ENCODE peak calls at places on chromosomes 5 and 9, in eight cellular contexts. V is CD4-positive, alpha-beta memory T cell; T is stimulated activated CD4-positive, alpha-beta T cell treated with anti-CD3 and anti-CD28 coated beads, TNF-alpha, amount 100 ng/mL, for 1 hour; R is BE2C; Y is CD8-positive, alpha-beta T cell; W is activated CD8-positive, alpha-beta memory T cell treated with anti-CD3 and anti-CD28 coated beads for 4 hours; G is T-cell; C is activated CD4-positive, alpha-beta T cell treated with anti-CD3 and anti-CD28 coated beads, Interleukin-2, amount 10 ng/mL, durations not matched to agents 7 days and 5 days. A is an unnamed sample.

GRCh38 chr9:136700959-136701664 is 11.3 kb upstream of the DIPK1B start:
- DNase-seq in V (peak; percentile 50), T (no peak), R (no peak), Y (peak; percentile 32), W (peak; percentile 31), G (peak; percentile 57), C (peak; percentile 63), A (peak; percentile 35)

GRCh38 chr9:38371495-38371894 is 21.0 kb upstream of the ALDH1B1 start:
- DNase-seq in V (peak; percentile 16), T (no peak), R (peak; percentile 33), Y (no peak), W (no peak), G (no peak), C (peak; percentile 52), A (no peak)

GRCh38 chr5:149901511-149901910 is 43.1 kb downstream of the PDE6A start:
- DNase-seq in V (no peak), T (no peak), R (no peak), Y (no peak), W (no peak), G (no peak), C (peak; percentile 22), A (no peak)

GRCh38 chr5:171874210-171874609 is 88.6 kb downstream of the SMIM23 start:
- DNase-seq in V (no peak), T (no peak), R (no peak), Y (no peak), W (no peak), G (no peak), C (no peak), A (no peak)

GRCh38 chr9:30932226-30932625 is 1452.2 kb upstream of the ACO1 start:
- DNase-seq in V (no peak), T (no peak), R (peak; percentile 20), Y (no peak), W (no peak), G (no peak), C (no peak), A (no peak)

GRCh38 chr5:157877821-157878220 is 18.9 kb upstream of the CLINT1 start:
- DNase-seq in V (no peak), T (no peak), R (no peak), Y (no peak), W (no peak), G (no peak), C (no peak), A (no peak)

GRCh38 chr9:2583308-2584013 is 38.1 kb upstream of the VLDLR start:
- DNase-seq in V (no peak), T (no peak), R (no peak), Y (no peak), W (no peak), G (no peak), C (no peak), A (no peak)

GRCh38 chr5:127561254-127561653 is 43.8 kb downstream of the PRRC1 start:
- DNase-seq in V (no peak), T (no peak), R (no peak), Y (no peak), W (no peak), G (no peak), C (no peak), A (no peak)

GRCh38 chr5:3026099-3026498 is 274.6 kb upstream of the IRX2 start:
- DNase-seq in V (no peak), T (no peak), R (no peak), Y (no peak), W (no peak), G (no peak), C (no peak), A (no peak)

GRCh38 chr5:1225081-1225480 is at the start of gene SLC6A18:
- DNase-seq in V (no peak), T (no peak), R (no peak), Y (no peak), W (no peak), G (no peak), C (no peak), A (no peak)